ENCODE peak calls at places on chromosomes 4 and X, in five cellular contexts. K, O, S, Z and X are unnamed samples.

GRCh38 chr4:137510866-137511265 is 21.4 kb downstream of the PCDH18 start:
- DNase-seq in Z (no peak), O (no peak), K (peak), S (peak), X (no peak)

GRCh38 chrX:63508668-63509067 is 157.5 kb upstream of the SPIN4 start:
- DNase-seq in S (no peak), O (no peak), K (no peak), Z (no peak), X (no peak)

GRCh38 chr4:144174401-144175067 is 34.0 kb upstream of the GYPA start:
- DNase-seq in K (no peak), Z (no peak), O (no peak), S (peak), X (peak)

GRCh38 chr4:19478791-19479190 is 772.9 kb upstream of the SLIT2 start:
- DNase-seq in Z (no peak), S (no peak), O (no peak), K (no peak), X (no peak)

GRCh38 chr4:149825336-149825735 is 9.7 kb upstream of the IQCM start:
- DNase-seq in Z (no peak), K (no peak), S (no peak), O (no peak), X (no peak)

GRCh38 chr4:40199179-40199670 is 2.4 kb downstream of the RHOH start:
- DNase-seq in O (no peak), K (no peak), Z (no peak), S (no peak), X (no peak)

GRCh38 chrX:18722500-18723071 is 15.1 kb downstream of the PPEF1 start:
- DNase-seq in Z (no peak), S (no peak), O (no peak), K (no peak), X (no peak)

GRCh38 chr4:61553562-61554125 is 353.5 kb downstream of the ADGRL3 start:
- DNase-seq in S (no peak), K (no peak), O (no peak), Z (no peak), X (no peak)

GRCh38 chr4:244471-244870 is 60.8 kb downstream of the ZNF732 start:
- DNase-seq in S (peak), Z (peak), O (peak), K (peak), X (peak)

GRCh38 chr4:77994194-77994721 is 62.9 kb upstream of the FRAS1 start:
- DNase-seq in K (no peak), S (peak), O (no peak), Z (no peak), X (no peak)

GRCh38 chr4:128311659-128312392 is 24.2 kb upstream of the PGRMC2 start:
- DNase-seq in O (no peak), Z (no peak), S (no peak), K (no peak), X (no peak)

GRCh38 chr4:116055857-116056827 is 942.7 kb upstream of the NDST4 start:
- DNase-seq in K (no peak), S (peak), O (no peak), Z (no peak), X (no peak)
- TF ChIP-seq CTCF in K (peak), S (peak), O (no peak), Z (no peak), X (no peak)

GRCh38 chr4:185117300-185117934 is 25.6 kb upstream of the SLC25A4 start:
- DNase-seq in Z (no peak), S (no peak), K (no peak), O (no peak), X (no peak)

GRCh38 chr4:185123479-185123878 is 19.6 kb upstream of the SLC25A4 start:
- DNase-seq in O (no peak), S (no peak), Z (no peak), K (no peak), X (no peak)

GRCh38 chr4:185119927-185120630 is 23.0 kb upstream of the SLC25A4 start:
- DNase-seq in Z (no peak), K (no peak), O (no peak), S (no peak), X (no peak)

GRCh38 chr4:185122681-185123345 is 20.3 kb upstream of the SLC25A4 start:
- DNase-seq in S (no peak), Z (no peak), O (no peak), K (no peak), X (no peak)

GRCh38 chr4:185120631-185120946 is 22.5 kb upstream of the SLC25A4 start:
- DNase-seq in Z (no peak), K (no peak), S (no peak), O (no peak), X (no peak)
- TF ChIP-seq POLR2A in Z (no peak), K (no peak), S (no peak), O (no peak), X (no peak)

GRCh38 chrX:132948648-132949260 is 9.7 kb downstream of the HS6ST2 start:
- DNase-seq in S (peak), Z (no peak), K (no peak), O (no peak), X (no peak)
- TF ChIP-seq CTCF in S (peak), Z (no peak), K (no peak), O (no peak), X (no peak)

GRCh38 chr4:180335571-180335970 is 1907.6 kb upstream of the TENM3 start:
- DNase-seq in O (no peak), S (no peak), Z (no peak), K (no peak), X (no peak)
- TF ChIP-seq POLR2A in O (no peak), S (no peak), Z (no peak), K (no peak), X (no peak)

GRCh38 chr4:114184901-114185300 is 205.5 kb upstream of the ARSJ start:
- DNase-seq in S (no peak), O (no peak), Z (no peak), K (no peak), X (no peak)

GRCh38 chr4:114178392-114178791 is 198.9 kb upstream of the ARSJ start:
- DNase-seq in S (no peak), K (no peak), O (no peak), Z (no peak), X (no peak)

GRCh38 chr4:114180481-114180880 is 201.0 kb upstream of the ARSJ start:
- DNase-seq in O (peak), S (peak), Z (peak), K (no peak), X (peak)
- TF ChIP-seq CTCF in O (peak), S (peak), Z (no peak), K (no peak), X (no peak)

DNA sequence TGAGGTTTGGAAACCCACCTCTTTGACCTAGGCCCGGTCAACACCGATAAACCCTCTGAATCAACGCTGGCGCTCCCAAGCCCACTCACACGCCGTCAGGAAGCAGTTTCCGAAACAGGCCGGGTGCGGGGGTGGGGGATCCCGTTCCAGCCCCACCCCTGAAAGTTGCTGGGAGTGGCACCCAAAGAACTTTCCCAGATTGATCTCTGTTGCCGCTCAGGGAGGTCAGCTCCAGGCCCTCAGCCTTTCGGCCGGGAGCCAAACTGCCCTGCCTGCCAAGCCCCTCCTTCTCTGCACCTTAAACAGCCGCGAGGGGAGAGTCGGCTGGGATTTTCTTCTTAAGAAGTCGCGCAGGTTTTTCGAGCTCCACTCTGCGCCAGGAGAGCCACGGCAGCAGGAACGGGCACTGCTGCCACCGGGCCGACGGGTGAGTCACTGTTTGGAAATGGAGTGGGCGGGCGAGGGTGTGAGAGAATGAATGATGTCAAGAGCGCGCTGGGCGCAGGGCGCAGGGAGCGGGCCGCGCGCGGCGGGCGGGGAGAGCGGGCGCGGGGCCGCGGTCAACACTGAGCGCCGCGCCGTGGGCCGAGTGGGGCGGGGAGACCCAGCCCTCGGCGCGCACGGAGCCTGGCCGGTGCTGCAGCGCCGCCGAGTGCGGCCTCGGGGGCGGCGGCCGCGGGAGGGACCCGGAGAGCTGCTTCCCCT is at the start of gene SGMS2:
- DNase-seq in Z (peak), S (peak), K (peak), O (peak), X (peak)
- TF ChIP-seq POLR2A in Z (peak), S (peak), K (peak), O (peak), X (no peak)

GRCh38 chr4:66567551-66567950 is 897.3 kb upstream of the EPHA5 start:
- DNase-seq in Z (no peak), O (no peak), K (no peak), S (no peak), X (no peak)

GRCh38 chr4:66571145-66571544 is 900.9 kb upstream of the EPHA5 start:
- DNase-seq in Z (no peak), S (no peak), K (no peak), O (no peak), X (no peak)

GRCh38 chr4:66568001-66568400 is 897.7 kb upstream of the EPHA5 start:
- DNase-seq in K (no peak), S (no peak), Z (no peak), O (no peak), X (no peak)

GRCh38 chr4:66568431-66568830 is 898.1 kb upstream of the EPHA5 start:
- DNase-seq in K (no peak), O (no peak), Z (no peak), S (no peak), X (no peak)

DNA sequence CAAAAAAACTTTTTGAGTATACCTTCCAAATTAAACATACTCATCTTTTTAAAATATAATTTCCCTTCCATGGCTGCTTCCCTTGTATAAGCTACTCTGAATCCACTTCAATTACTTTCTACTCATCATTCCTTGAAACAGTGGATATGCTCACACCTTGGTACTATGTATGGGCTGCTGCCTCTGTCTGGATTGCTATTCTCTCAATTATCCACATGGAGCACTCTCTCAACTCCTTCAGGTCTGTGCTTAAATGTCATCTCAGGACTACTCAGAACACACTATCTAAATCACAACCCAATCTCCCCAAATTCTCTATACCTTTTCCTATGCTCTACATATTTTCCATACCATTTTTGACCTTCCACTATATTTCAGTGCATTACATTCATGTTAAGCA is 898.9 kb upstream of the EPHA5 start:
- DNase-seq in O (no peak), K (no peak), Z (no peak), S (no peak), X (no peak)
- TF ChIP-seq CTCF in O (no peak), K (no peak), Z (no peak), S (no peak), X (no peak)

GRCh38 chr4:83013420-83013867 is 2.8 kb upstream of the LIN54 start:
- DNase-seq in S (no peak), O (no peak), K (no peak), Z (no peak), X (no peak)
- TF ChIP-seq POLR2A in S (no peak), O (no peak), K (no peak), Z (no peak), X (no peak)

DNA sequence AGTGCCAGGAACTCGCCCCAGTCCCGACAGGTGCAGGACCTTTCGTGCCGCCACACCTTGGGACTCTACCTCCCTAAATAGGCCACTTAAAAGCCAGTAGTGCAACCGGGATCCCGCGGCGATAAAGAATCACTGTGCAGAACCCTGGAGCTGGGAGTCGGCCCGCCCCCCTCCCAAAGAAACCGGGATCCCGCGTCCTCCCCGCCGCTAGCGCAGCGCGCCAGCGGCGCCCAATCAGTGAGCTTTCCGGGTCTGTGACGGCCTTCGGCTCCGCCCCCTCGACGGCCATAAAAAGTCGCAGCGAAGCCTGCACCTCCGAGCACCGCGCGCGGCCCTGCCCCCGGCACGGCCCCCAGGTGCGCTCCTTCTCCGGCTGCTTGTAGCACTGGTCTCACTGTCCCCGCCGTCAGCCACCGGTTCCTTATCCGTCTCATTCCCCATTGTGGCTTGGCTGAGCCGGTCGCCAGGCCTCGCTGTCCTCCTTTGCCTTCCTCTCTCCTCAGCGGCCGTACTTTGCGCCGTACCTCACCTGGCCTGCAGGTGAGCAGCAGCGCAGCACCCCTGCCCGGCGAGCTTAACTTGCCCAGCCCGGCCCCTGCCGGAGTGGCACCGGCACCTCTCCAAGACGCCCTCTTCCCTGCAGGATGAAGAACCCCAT is at the start of gene LRAT:
- DNase-seq in Z (peak), K (peak), O (no peak), S (peak), X (no peak)
- TF ChIP-seq CTCF in Z (no peak), K (no peak), O (peak), S (peak), X (no peak)